ENCODE peak calls at places on chromosomes 1 and 21, in nine cellular contexts. I is lower leg skin, P is foreskin fibroblast, R is SK-N-SH, M is fibroblast of mammary gland, K is pancreas, Z is A673, S is suprapubic skin, D is GM23338. H is an unnamed sample.

GRCh38 chr1:216456682-216457081 is 33.4 kb upstream of the USH2A start:
- DNase-seq in R (peak; percentile 78), K (no peak), D (peak; percentile 3), Z (peak; percentile 28), I (no peak), P (peak; percentile 74), S (no peak), M (peak; percentile 80), H (peak; percentile 92)

GRCh38 chr1:6027591-6027990 is 18.1 kb upstream of the KCNAB2 start:
- DNase-seq in R (no peak), K (no peak), Z (no peak), D (no peak), I (no peak), P (no peak), M (no peak), S (no peak), H (no peak)

GRCh38 chr1:32924881-32925344 is 23.7 kb upstream of the TMEM54 start:
- DNase-seq in P (no peak), D (peak; percentile 79), S (no peak), R (no peak), I (no peak), K (no peak), Z (no peak), M (no peak), H (no peak)

GRCh38 chr1:56357931-56358783 is 221.2 kb downstream of the PLPP3 start:
- DNase-seq in D (no peak), S (no peak), I (no peak), Z (no peak), P (no peak), M (no peak), R (no peak), K (no peak), H (no peak)

GRCh38 chr21:32256873-32257620 is 21.8 kb downstream of the MIS18A start:
- DNase-seq in P (peak; percentile 72), I (peak; percentile 82), M (peak; percentile 90), D (no peak), K (peak; percentile 85), Z (peak; percentile 55), S (peak; percentile 90), R (peak; percentile 85), H (peak; percentile 93)

GRCh38 chr1:114458208-114458777 is 52.7 kb downstream of the TRIM33 start:
- DNase-seq in D (no peak), K (no peak), S (no peak), Z (no peak), M (peak; percentile 71), R (no peak), I (no peak), P (peak; percentile 79), H (peak; percentile 43)

GRCh38 chr1:1298861-1299685 is 8.7 kb downstream of the ACAP3 start:
- DNase-seq in I (no peak), M (no peak), P (no peak), K (no peak), D (peak; percentile 94), Z (no peak), S (no peak), R (peak; percentile 65), H (no peak)

GRCh38 chr1:43585596-43585995 is 54.9 kb downstream of the PTPRF start:
- DNase-seq in Z (no peak), K (no peak), R (no peak), I (no peak), M (no peak), P (no peak), S (no peak), D (no peak), H (no peak)

GRCh38 chr1:118481091-118481490 is 296.1 kb upstream of the SPAG17 start:
- DNase-seq in K (no peak), D (no peak), P (no peak), S (no peak), M (no peak), R (no peak), Z (no peak), I (no peak), H (no peak)

GRCh38 chr1:27299385-27300252 is 22.3 kb upstream of the TMEM222 start:
- DNase-seq in I (no peak), Z (no peak), K (no peak), S (peak; percentile 74), M (peak; percentile 99), D (peak; percentile 64), P (peak; percentile 100), R (peak; percentile 78), H (peak; percentile 98)

GRCh38 chr1:114666954-114667353 is 2.9 kb downstream of the DENND2C start:
- DNase-seq in I (no peak), M (no peak), P (no peak), Z (no peak), R (no peak), S (no peak), K (no peak), D (no peak), H (no peak)

GRCh38 chr1:46535063-46535462 is 16.4 kb downstream of the KNCN start:
- DNase-seq in R (peak; percentile 63), S (no peak), K (peak; percentile 48), P (no peak), D (peak; percentile 52), I (no peak), M (peak; percentile 17), Z (no peak), H (no peak)
- TF ChIP-seq CTCF in R (peak; percentile 53), S (peak; percentile 20), K (no peak), P (peak; percentile 38), D (peak; percentile 62), I (no peak), M (peak; percentile 41), Z (no peak), H (peak; percentile 43)

GRCh38 chr1:92833840-92834239 is 2.0 kb downstream of the RPL5 start:
- DNase-seq in D (no peak), I (no peak), M (no peak), P (no peak), K (no peak), R (no peak), Z (no peak), S (no peak), H (no peak)
- H3K4me3 ChIP-seq in D (peak overlapping the region; percentile 88), I (no peak overlapping the region), M (peak overlapping the region; percentile 89), P (peak overlapping the region; percentile 100), K (peak overlapping the region; percentile 10), R (peak overlapping the region; percentile 94), Z (peak overlapping the region; percentile 94), S (peak overlapping the region; percentile 99), H (peak overlapping the region; percentile 100)

GRCh38 chr1:222930097-222930496 is 115.3 kb downstream of the DISP1 start:
- DNase-seq in P (no peak), R (no peak), K (no peak), M (no peak), Z (no peak), I (no peak), S (no peak), D (no peak), H (no peak)

GRCh38 chr1:222926566-222926965 is 111.7 kb downstream of the DISP1 start:
- DNase-seq in D (no peak), S (no peak), Z (no peak), M (peak; percentile 93), R (no peak), I (peak; percentile 40), P (peak; percentile 43), K (no peak), H (peak; percentile 73)

GRCh38 chr1:222931018-222931417 is 116.2 kb downstream of the DISP1 start:
- DNase-seq in P (no peak), M (no peak), S (no peak), K (no peak), I (no peak), D (no peak), R (no peak), Z (no peak), H (peak; percentile 27)

GRCh38 chr1:222924140-222924706 is 109.4 kb downstream of the DISP1 start:
- DNase-seq in I (no peak), D (no peak), R (no peak), K (no peak), Z (no peak), S (no peak), M (no peak), P (no peak), H (no peak)

DNA sequence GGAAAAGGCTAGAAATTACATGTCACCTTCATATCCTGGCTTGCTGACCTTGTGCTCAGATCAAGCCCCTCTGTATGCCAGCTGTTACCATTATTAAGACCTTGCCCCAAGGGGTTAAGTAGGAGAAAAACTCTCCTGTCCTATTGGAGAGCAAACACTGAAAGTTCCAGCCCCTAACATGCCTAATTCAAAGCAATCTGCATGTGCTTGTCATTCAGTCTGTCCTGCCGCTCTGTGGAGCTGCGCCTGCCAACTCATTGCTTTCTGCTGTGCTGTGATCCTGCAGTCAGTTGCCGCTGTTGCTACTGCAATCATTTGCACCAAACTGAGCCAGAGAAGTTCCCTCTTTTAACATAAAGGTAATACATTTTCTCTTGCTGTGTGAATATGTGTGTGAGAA is 113.4 kb downstream of the DISP1 start:
- DNase-seq in K (peak; percentile 55), S (peak; percentile 63), D (peak; percentile 89), I (peak; percentile 58), P (peak; percentile 39), Z (peak; percentile 28), M (peak; percentile 62), R (peak; percentile 44), H (peak; percentile 45)
- TF ChIP-seq CTCF in K (no peak), S (no peak), D (no peak), I (no peak), P (no peak), Z (no peak), M (no peak), R (no peak), H (no peak)

GRCh38 chr21:25925936-25926335 is 191.2 kb downstream of the GABPA start:
- DNase-seq in R (no peak), M (peak; percentile 33), K (no peak), D (no peak), Z (no peak), I (no peak), S (no peak), P (no peak), H (no peak)

GRCh38 chr21:25927195-25927880 is 192.6 kb downstream of the GABPA start:
- DNase-seq in I (no peak), D (no peak), S (no peak), M (no peak), R (no peak), K (no peak), P (no peak), Z (no peak), H (no peak)

GRCh38 chr21:25929859-25930520 is 195.2 kb downstream of the GABPA start:
- DNase-seq in M (peak; percentile 42), D (peak; percentile 38), I (no peak), P (peak; percentile 20), K (no peak), R (no peak), Z (peak; percentile 16), S (no peak), H (peak; percentile 68)

DNA sequence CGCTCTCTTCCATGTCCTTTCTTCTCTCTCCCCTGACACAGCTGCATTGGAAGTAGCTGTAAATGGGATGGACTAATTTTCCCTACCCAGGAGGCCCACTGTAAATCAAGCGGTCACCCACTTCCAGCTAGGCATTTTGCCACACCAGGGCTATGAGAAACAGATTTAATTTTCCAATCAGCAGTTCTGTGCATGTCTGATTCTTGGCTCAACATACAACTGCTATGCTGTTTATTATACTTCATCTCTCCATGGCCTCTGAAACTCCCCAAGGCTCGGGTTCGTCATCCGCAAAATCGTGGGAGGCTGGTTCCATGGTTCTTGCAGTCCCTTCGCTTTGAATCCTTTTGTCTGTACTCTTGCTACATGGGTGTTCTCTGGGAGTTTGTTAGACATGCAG is 190.3 kb downstream of the GABPA start:
- DNase-seq in I (no peak), M (peak; percentile 20), Z (no peak), K (no peak), D (no peak), P (no peak), R (no peak), S (no peak), H (peak; percentile 31)
- H3K4me3 ChIP-seq in I (no peak overlapping the region), M (no peak overlapping the region), Z (no peak overlapping the region), K (no peak overlapping the region), D (no peak overlapping the region), P (no peak overlapping the region), R (no peak overlapping the region), S (no peak overlapping the region), H (no peak overlapping the region)